ENCODE peak calls at places on chromosome 5, in ten cellular contexts. C is fibroblast of mammary gland, X is OCI-LY7, B is NB4, I is foreskin fibroblast, S is right lobe of liver, F is Panc1, P is lung, K is left ventricle myocardium inferior, N is pancreas. A is an unnamed sample.

GRCh38 chr5:96785719-96786118 is 22.0 kb downstream of the ERAP1 start:
- DNase-seq in C (no peak), X (no peak), B (no peak), I (no peak), S (no peak), F (no peak), P (no peak), K (no peak), N (no peak), A (no peak)

GRCh38 chr5:54719384-54720306 is 202.1 kb downstream of the SNX18 start:
- DNase-seq in C (peak; percentile 80), X (no peak), B (no peak), I (peak; percentile 77), S (no peak), F (no peak), P (no peak), K (peak; percentile 59), N (no peak), A (peak; percentile 66)

GRCh38 chr5:92560698-92561361 is 1020.2 kb downstream of the NR2F1-AS1 start:
- DNase-seq in C (peak; percentile 56), X (no peak), B (no peak), I (peak; percentile 59), S (no peak), F (peak; percentile 86), P (no peak), K (no peak), N (no peak), A (peak; percentile 16)

GRCh38 chr5:9057406-9058000 is 488.4 kb downstream of the SEMA5A start:
- DNase-seq in C (no peak), X (no peak), B (no peak), I (no peak), S (no peak), F (no peak), P (no peak), K (no peak), N (no peak), A (peak; percentile 41)

GRCh38 chr5:36644727-36645126 is 38.3 kb downstream of the SLC1A3 start:
- DNase-seq in C (no peak), X (no peak), B (no peak), I (no peak), S (no peak), F (no peak), P (no peak), K (no peak), N (no peak), A (no peak)

GRCh38 chr5:463952-464351 is 21.0 kb downstream of the EXOC3 start:
- DNase-seq in C (no peak), X (no peak), B (peak; percentile 83), I (no peak), S (peak; percentile 33), F (no peak), P (no peak), K (peak; percentile 12), N (peak; percentile 4), A (no peak)

GRCh38 chr5:172336264-172336663 is 52.7 kb upstream of the UBTD2 start:
- DNase-seq in C (no peak), X (no peak), B (no peak), I (no peak), S (no peak), F (no peak), P (no peak), K (no peak), N (peak; percentile 35), A (no peak)

GRCh38 chr5:164672931-164673694 is 1167.7 kb downstream of the MAT2B start:
- DNase-seq in C (peak; percentile 7), X (no peak), B (peak; percentile 12), I (no peak), S (no peak), F (no peak), P (no peak), K (no peak), N (no peak), A (peak; percentile 27)

GRCh38 chr5:3598236-3598635 is 2.6 kb downstream of the IRX1 start:
- DNase-seq in C (peak; percentile 20), X (no peak), B (no peak), I (no peak), S (no peak), F (no peak), P (no peak), K (no peak), N (no peak), A (no peak)

GRCh38 chr5:108437425-108437824 is 55.5 kb upstream of the FBXL17 start:
- DNase-seq in C (no peak), X (no peak), B (no peak), I (no peak), S (no peak), F (no peak), P (no peak), K (no peak), N (no peak), A (no peak)

GRCh38 chr5:116478461-116478860 is 96.2 kb downstream of the SEMA6A start:
- DNase-seq in C (no peak), X (no peak), B (no peak), I (no peak), S (no peak), F (no peak), P (no peak), K (no peak), N (no peak), A (no peak)

GRCh38 chr5:73376618-73377170 is 71.9 kb downstream of the FOXD1 start:
- DNase-seq in C (peak; percentile 59), X (no peak), B (no peak), I (peak; percentile 46), S (no peak), F (no peak), P (no peak), K (no peak), N (no peak), A (peak; percentile 56)

GRCh38 chr5:132136906-132137305 is 63.3 kb downstream of the CSF2 start:
- DNase-seq in C (peak; percentile 97), X (no peak), B (no peak), I (peak; percentile 77), S (no peak), F (no peak), P (no peak), K (no peak), N (no peak), A (peak; percentile 76)

GRCh38 chr5:61200582-61201155 is 38.4 kb upstream of the SMIM15 start:
- DNase-seq in C (no peak), X (no peak), B (peak; percentile 25), I (no peak), S (no peak), F (no peak), P (no peak), K (no peak), N (no peak), A (no peak)

GRCh38 chr5:168960492-168960891 is 340.4 kb downstream of the SLIT3 start:
- DNase-seq in C (no peak), X (no peak), B (no peak), I (no peak), S (no peak), F (no peak), P (no peak), K (no peak), N (no peak), A (no peak)

GRCh38 chr5:159207616-159208507 is 1.5 kb downstream of the RNF145 start:
- DNase-seq in C (peak; percentile 79), X (peak; percentile 91), B (peak; percentile 92), I (peak; percentile 70), S (peak; percentile 81), F (peak; percentile 63), P (peak; percentile 75), K (peak; percentile 84), N (peak; percentile 61), A (peak; percentile 70)
- TF ChIP-seq CTCF in C (no peak), X (peak; percentile 40), B (no peak), I (no peak), S (no peak), F (no peak), P (no peak), K (no peak), N (no peak), A (no peak)

GRCh38 chr5:95283022-95283615 is 1.8 kb downstream of the MCTP1 start:
- DNase-seq in C (no peak), X (no peak), B (no peak), I (no peak), S (no peak), F (no peak), P (no peak), K (no peak), N (no peak), A (no peak)
- H3K4me3 ChIP-seq in C (no peak overlapping the region), X (no peak overlapping the region), B (no peak overlapping the region), I (no peak overlapping the region), S (no peak overlapping the region), F (peak overlapping the region; percentile 56), P (no peak overlapping the region), K (peak overlapping the region; percentile 72), N (peak overlapping the region; percentile 83), A (no peak overlapping the region)

GRCh38 chr5:141398608-141399007 is 861 bp downstream of the PCDHGB5 start:
- DNase-seq in C (no peak), X (no peak), B (no peak), I (no peak), S (no peak), F (no peak), P (no peak), K (no peak), N (no peak), A (no peak)

GRCh38 chr5:141403387-141403786 is 809 bp downstream of the PCDHGA9 start:
- DNase-seq in C (no peak), X (no peak), B (no peak), I (no peak), S (no peak), F (no peak), P (no peak), K (no peak), N (no peak), A (no peak)

GRCh38 chr5:141399555-141400258 is 2.0 kb downstream of the PCDHGB5 start:
- DNase-seq in C (no peak), X (no peak), B (no peak), I (no peak), S (no peak), F (no peak), P (no peak), K (no peak), N (no peak), A (no peak)

GRCh38 chr5:141402553-141403328 is at the start of gene PCDHGA9:
- DNase-seq in C (peak; percentile 57), X (no peak), B (no peak), I (peak; percentile 42), S (peak; percentile 45), F (no peak), P (no peak), K (no peak), N (no peak), A (peak; percentile 51)
- TF ChIP-seq CTCF in C (peak; percentile 60), X (peak; percentile 26), B (peak; percentile 11), I (peak; percentile 29), S (peak; percentile 25), F (peak; percentile 20), P (no peak), K (peak; percentile 45), N (no peak), A (peak; percentile 58)

DNA sequence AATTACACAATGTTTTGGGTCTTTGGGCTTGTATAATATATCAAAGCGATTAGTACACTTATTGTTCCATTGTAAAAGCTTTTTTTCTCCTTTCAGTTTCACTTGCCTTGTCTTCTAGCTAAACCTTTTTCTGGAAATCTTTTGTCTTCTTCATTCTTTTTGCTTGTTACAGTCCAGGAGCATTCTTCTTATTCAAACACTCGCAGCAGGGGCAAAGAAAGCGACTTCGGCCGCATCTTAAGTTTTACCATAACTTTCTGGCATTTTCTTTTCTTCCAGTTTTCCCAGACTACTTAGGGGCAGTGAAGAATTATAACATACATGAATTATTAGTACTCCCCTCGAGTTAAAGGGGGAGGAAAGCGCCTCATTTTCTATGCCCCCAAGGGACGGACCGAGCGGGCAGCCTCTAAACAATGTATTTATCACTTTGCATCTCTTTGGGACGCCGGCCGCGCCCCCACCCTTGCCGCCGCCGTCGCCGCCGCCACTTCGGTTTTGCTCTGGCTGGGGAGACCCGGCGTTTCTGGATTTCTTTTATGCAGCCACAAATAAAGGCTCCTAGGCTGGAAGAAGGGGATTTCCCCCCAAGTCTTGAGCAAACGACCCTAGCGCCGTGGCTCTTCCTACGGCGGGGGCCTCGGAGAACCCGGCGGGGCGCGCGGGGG is 7.5 kb upstream of the NEUROG1 start:
- DNase-seq in C (no peak), X (no peak), B (peak; percentile 32), I (no peak), S (no peak), F (no peak), P (no peak), K (no peak), N (no peak), A (no peak)
- H3K4me3 ChIP-seq in C (no peak overlapping the region), X (no peak overlapping the region), B (peak overlapping the region; percentile 28), I (no peak overlapping the region), S (peak overlapping the region; percentile 23), F (peak overlapping the region; percentile 38), P (peak overlapping the region; percentile 40), K (peak overlapping the region; percentile 64), N (peak overlapping the region; percentile 40), A (no peak overlapping the region)

A was measured in epithelial cell of esophagus.